ENCODE peak calls at places on chromosomes 13 and 19, in ten cellular contexts. X is mesenchymal stem cell; Z is suprapubic skin; B is H1; C is tibial nerve; G is lower lobe of right lung; I is CD8-positive, alpha-beta memory T cell; V is heart left ventricle; U is fibroblast of lung; F is thoracic aorta. D is an unnamed sample. For H3K36me3, the result is how much of the 10 kb centered on the place peaks cover.

GRCh38 chr13:30504081-30504480 is 38.3 kb upstream of the HMGB1 start:
- DNase-seq in X (no peak), Z (no peak), B (no peak), C (no peak), G (no peak), I (no peak), V (no peak), U (peak), F (no peak), D (no peak)

GRCh38 chr13:44770951-44771350 is 194.8 kb upstream of the TSC22D1 start:
- DNase-seq in X (no peak), Z (no peak), B (no peak), C (no peak), G (no peak), I (no peak), V (no peak), U (no peak), F (no peak), D (peak)

GRCh38 chr19:9054768-9055167 is 32.1 kb upstream of the OR1M1 start:
- DNase-seq in X (no peak), Z (no peak), B (no peak), C (no peak), G (no peak), I (no peak), V (no peak), U (no peak), F (no peak), D (no peak)

GRCh38 chr19:47274891-47275865 is 493 bp downstream of the INAFM1 start:
- DNase-seq in X (peak), Z (peak), B (no peak), C (no peak), G (peak), I (no peak), V (peak), U (peak), F (no peak), D (no peak)

GRCh38 chr19:18611327-18612050 is 1.2 kb upstream of the TMEM59L start:
- DNase-seq in X (no peak), Z (no peak), B (no peak), C (no peak), G (no peak), I (no peak), V (no peak), U (no peak), F (no peak), D (no peak)

GRCh38 chr19:35899547-35900214 is 659 bp downstream of the NFKBID start:
- DNase-seq in X (peak), Z (peak), B (no peak), C (peak), G (peak), I (peak), V (peak), U (peak), F (no peak), D (peak)

GRCh38 chr13:40083841-40084240 is 428.4 kb downstream of the COG6 start:
- DNase-seq in X (no peak), Z (no peak), B (no peak), C (no peak), G (no peak), I (no peak), V (no peak), U (no peak), F (no peak), D (no peak)

GRCh38 chr19:56840452-56841193 is at the start of the genes PEG3 and ZIM2:
- DNase-seq in X (no peak), Z (peak), B (no peak), C (no peak), G (no peak), I (no peak), V (peak), U (no peak), F (peak), D (no peak)

GRCh38 chr13:107867701-107868661 is 347.4 kb downstream of the LIG4 start:
- DNase-seq in X (peak), Z (no peak), B (no peak), C (no peak), G (no peak), I (no peak), V (no peak), U (peak), F (no peak), D (peak)

GRCh38 chr19:17103177-17103576 is 27.6 kb downstream of the MYO9B start:
- DNase-seq in X (peak), Z (no peak), B (peak), C (no peak), G (no peak), I (no peak), V (no peak), U (no peak), F (no peak), D (no peak)

GRCh38 chr19:14370169-14370998 is 10.9 kb upstream of the ADGRE5 start:
- DNase-seq in X (no peak), Z (no peak), B (no peak), C (no peak), G (peak), I (peak), V (no peak), U (no peak), F (no peak), D (no peak)

GRCh38 chr13:102597029-102598015 is 536 bp downstream of the TPP2 start:
- DNase-seq in X (peak), Z (peak), B (no peak), C (no peak), G (peak), I (peak), V (peak), U (peak), F (no peak), D (peak)

GRCh38 chr13:45472171-45472705 is 7.5 kb downstream of the COG3 start:
- DNase-seq in X (no peak), Z (no peak), B (no peak), C (no peak), G (no peak), I (no peak), V (no peak), U (peak), F (no peak), D (no peak)

DNA sequence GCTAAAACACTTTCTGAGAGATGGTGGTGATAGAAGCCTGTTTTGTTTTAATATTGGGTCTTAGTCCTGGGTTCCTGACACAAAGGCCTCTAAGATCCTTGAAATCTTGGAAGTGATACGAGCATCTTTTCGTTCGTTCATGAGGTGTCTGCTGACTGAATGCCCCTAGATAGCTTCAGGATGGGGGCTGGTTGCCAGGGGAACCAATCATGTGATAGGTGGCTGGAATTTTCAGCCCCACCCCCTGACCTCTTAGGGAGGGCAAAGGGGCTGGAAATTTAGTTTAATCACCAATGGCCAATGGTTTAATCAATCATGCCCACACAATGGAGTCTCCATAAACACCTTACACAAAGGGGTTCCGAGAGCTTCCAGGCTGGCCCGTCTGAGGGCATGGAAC is 25.9 kb downstream of the MLLT1 start:
- DNase-seq in X (no peak), Z (no peak), B (no peak), C (no peak), G (peak), I (no peak), V (no peak), U (no peak), F (no peak), D (no peak)
- H3K27ac ChIP-seq in X (no peak), Z (no peak), B (no peak), C (no peak), G (no peak), I (no peak), V (no peak), U (no peak), F (no peak), D (no peak)

GRCh38 chr13:72521965-72522661 is 205.3 kb downstream of the MZT1 start:
- DNase-seq in X (no peak), Z (no peak), B (no peak), C (no peak), G (no peak), I (no peak), V (no peak), U (no peak), F (no peak), D (no peak)

GRCh38 chr13:72530471-72530870 is 197.0 kb downstream of the MZT1 start:
- DNase-seq in X (no peak), Z (no peak), B (no peak), C (no peak), G (no peak), I (no peak), V (no peak), U (peak), F (no peak), D (no peak)

GRCh38 chr13:72523049-72523448 is 204.4 kb downstream of the MZT1 start:
- DNase-seq in X (no peak), Z (no peak), B (no peak), C (no peak), G (no peak), I (no peak), V (no peak), U (no peak), F (no peak), D (no peak)

GRCh38 chr13:72527333-72527732 is 200.1 kb downstream of the MZT1 start:
- DNase-seq in X (no peak), Z (no peak), B (peak), C (no peak), G (no peak), I (no peak), V (no peak), U (no peak), F (no peak), D (no peak)
- H3K36me3 ChIP-seq in X (under half), Z (under half), B (under half), C (under half), G (under half), I (under half), V (under half), U (under half), F (under half), D (under half)

GRCh38 chr19:33224694-33225457 is 774 bp downstream of the SLC7A10 start:
- DNase-seq in X (no peak), Z (no peak), B (no peak), C (no peak), G (no peak), I (no peak), V (no peak), U (no peak), F (no peak), D (no peak)

GRCh38 chr19:33227870-33228599 is 2.4 kb upstream of the SLC7A10 start:
- DNase-seq in X (peak), Z (no peak), B (no peak), C (no peak), G (no peak), I (no peak), V (no peak), U (no peak), F (no peak), D (no peak)

GRCh38 chr19:33225458-33225925 is at the start of gene SLC7A10:
- DNase-seq in X (no peak), Z (no peak), B (no peak), C (no peak), G (no peak), I (no peak), V (no peak), U (no peak), F (no peak), D (no peak)

GRCh38 chr19:33226550-33227241 is 1.0 kb upstream of the SLC7A10 start:
- DNase-seq in X (peak), Z (no peak), B (peak), C (no peak), G (peak), I (no peak), V (no peak), U (peak), F (no peak), D (no peak)

DNA sequence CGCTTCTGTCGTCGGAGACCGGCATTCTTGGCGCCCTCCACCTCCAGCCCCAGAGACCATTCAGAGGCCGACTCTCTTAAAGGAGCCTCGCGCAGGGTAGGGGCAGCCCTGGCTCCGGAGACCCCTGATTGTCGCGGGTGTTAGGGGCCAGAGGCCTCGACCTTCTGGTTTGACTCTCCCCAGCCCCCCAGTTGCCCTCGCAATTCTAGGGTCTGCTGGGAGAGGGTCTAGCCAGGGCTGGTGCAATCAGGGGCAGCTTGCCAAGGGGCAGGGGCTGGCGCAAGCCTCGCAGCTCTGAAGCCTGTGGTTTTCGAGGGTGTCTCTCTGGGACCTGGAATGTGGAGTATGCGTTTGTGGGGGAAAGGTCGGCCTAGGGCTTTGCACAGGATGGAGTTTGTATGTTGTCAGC is 1.6 kb upstream of the SLC7A10 start:
- DNase-seq in X (peak), Z (no peak), B (no peak), C (no peak), G (peak), I (no peak), V (no peak), U (peak), F (no peak), D (no peak)
- H3K4me3 ChIP-seq in X (peak), Z (peak), B (peak), C (no peak), G (peak), I (no peak), V (no peak), U (no peak), F (peak), D (no peak)

DNA sequence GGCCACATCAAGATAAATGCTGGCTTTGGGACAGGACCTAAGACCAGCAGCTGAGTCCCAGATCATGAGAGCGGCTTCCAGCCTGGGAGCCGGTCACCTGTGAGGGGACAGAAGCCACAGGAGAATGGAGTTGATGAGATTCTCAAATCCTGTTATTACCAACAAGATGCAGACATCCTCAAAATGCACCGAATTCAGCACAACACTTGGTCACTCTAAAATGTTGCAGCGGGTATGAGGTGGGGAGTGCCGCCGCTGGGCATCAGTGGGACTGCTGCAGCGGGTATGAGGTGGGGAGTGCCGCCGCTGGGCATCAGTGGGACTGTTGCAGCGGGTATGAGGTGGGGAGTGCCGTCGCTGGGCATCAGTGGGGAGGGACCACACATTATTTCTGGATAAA is 21.2 kb downstream of the RANBP3 start:
- DNase-seq in X (no peak), Z (no peak), B (no peak), C (no peak), G (no peak), I (no peak), V (peak), U (no peak), F (no peak), D (no peak)
- H3K27ac ChIP-seq in X (no peak), Z (no peak), B (no peak), C (peak), G (no peak), I (no peak), V (peak), U (no peak), F (no peak), D (no peak)

D was measured in SJSA1.